ENCODE peak calls at places on chromosomes 5 and 9, in five cellular contexts. L is effector memory CD4-positive, alpha-beta T cell; R is CD8-positive, alpha-beta memory T cell; J is fibroblast of lung; M is psoas muscle. A is an unnamed sample.

GRCh38 chr9:71929791-71930440 is 18.5 kb downstream of the C9orf85 start:
- DNase-seq in R (no peak), J (no peak), L (no peak), M (no peak), A (no peak)

GRCh38 chr9:124906966-124907365 is 33.9 kb downstream of the GOLGA1 start:
- DNase-seq in L (no peak), J (no peak), M (no peak), R (no peak), A (no peak)

GRCh38 chr9:112112941-112113399 is 62.1 kb downstream of the SUSD1 start:
- DNase-seq in R (no peak), J (peak; percentile 2), M (no peak), L (no peak), A (no peak)

GRCh38 chr5:71887680-71888079 is 168.6 kb downstream of the CARTPT start:
- DNase-seq in M (no peak), J (peak; percentile 93), R (no peak), L (no peak), A (peak; percentile 52)

GRCh38 chr5:8908055-8908683 is 637.7 kb downstream of the SEMA5A start:
- DNase-seq in R (no peak), L (no peak), M (no peak), J (no peak), A (no peak)

GRCh38 chr5:153938131-153938842 is 100.4 kb downstream of the FAM114A2 start:
- DNase-seq in L (no peak), J (no peak), M (no peak), R (no peak), A (no peak)

GRCh38 chr5:38650540-38651275 is 94.3 kb upstream of the LIFR start:
- DNase-seq in M (no peak), J (peak; percentile 29), L (no peak), R (no peak), A (no peak)

GRCh38 chr5:168377525-168377924 is 86.1 kb downstream of the WWC1 start:
- DNase-seq in J (no peak), R (no peak), M (no peak), L (no peak), A (peak; percentile 63)

GRCh38 chr5:110333384-110333783 is 393.1 kb downstream of the TMEM232 start:
- DNase-seq in R (no peak), J (peak; percentile 12), L (no peak), M (no peak), A (no peak)

GRCh38 chr9:121478816-121479676 is 20.6 kb downstream of the GGTA1 start:
- DNase-seq in J (no peak), R (no peak), M (no peak), L (no peak), A (no peak)

GRCh38 chr9:133876144-133876543 is 116.0 kb downstream of the VAV2 start:
- DNase-seq in L (no peak), M (peak; percentile 65), J (no peak), R (no peak), A (no peak)

GRCh38 chr5:154646841-154647759 is 108.1 kb upstream of the LARP1 start:
- DNase-seq in L (no peak), R (no peak), M (peak; percentile 77), J (peak; percentile 14), A (no peak)

GRCh38 chr5:125597338-125597737 is 825.9 kb upstream of the GRAMD2B start:
- DNase-seq in M (no peak), J (peak; percentile 84), L (no peak), R (no peak), A (no peak)

GRCh38 chr5:68151812-68152211 is 63.7 kb upstream of the PIK3R1 start:
- DNase-seq in R (no peak), L (no peak), M (no peak), J (no peak), A (no peak)

GRCh38 chr5:111584651-111585050 is 72.3 kb upstream of the STARD4 start:
- DNase-seq in R (no peak), M (no peak), L (no peak), J (peak; percentile 6), A (no peak)

GRCh38 chr5:158619083-158619788 is 480.5 kb downstream of the EBF1 start:
- DNase-seq in R (no peak), L (no peak), M (no peak), J (no peak), A (no peak)

GRCh38 chr5:158616707-158617106 is 483.0 kb downstream of the EBF1 start:
- DNase-seq in L (no peak), J (no peak), M (no peak), R (no peak), A (no peak)

GRCh38 chr5:158623971-158624370 is 475.7 kb downstream of the EBF1 start:
- DNase-seq in R (no peak), M (no peak), J (no peak), L (no peak), A (no peak)

GRCh38 chr5:158621381-158621780 is 478.3 kb downstream of the EBF1 start:
- DNase-seq in L (no peak), J (no peak), M (no peak), R (no peak), A (no peak)
- H3K9me3 ChIP-seq in L (no peaks in the 10 kb centered on the region), J (no peaks in the 10 kb centered on the region), M (no peaks in the 10 kb centered on the region), R (no peaks in the 10 kb centered on the region), A (no peaks in the 10 kb centered on the region)

DNA sequence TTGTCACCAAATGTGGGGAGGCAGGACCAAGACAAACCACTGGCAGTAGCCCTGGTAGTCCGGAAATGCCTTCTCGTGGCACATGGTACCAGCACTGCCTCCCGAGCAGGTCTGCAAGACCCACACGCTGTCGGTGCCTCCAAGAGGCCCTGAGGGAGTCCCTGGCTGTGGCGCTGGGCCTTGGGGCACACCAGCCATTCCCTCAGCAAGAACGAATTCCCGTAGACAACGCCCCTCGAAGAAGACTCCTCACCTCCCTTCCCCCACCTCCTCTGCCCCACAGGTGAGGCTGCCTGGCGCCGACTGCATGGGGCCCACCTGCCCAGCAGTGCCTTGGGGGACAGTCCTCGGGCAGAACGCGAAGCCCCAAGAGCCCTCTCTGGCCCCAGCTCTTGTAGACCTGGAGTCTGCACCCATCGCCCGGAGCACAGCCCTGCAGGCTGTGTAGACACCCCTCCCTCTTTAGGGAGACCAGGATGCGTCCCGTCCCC is 56.0 kb downstream of the EXD3 start:
- DNase-seq in J (no peak), R (no peak), M (peak; percentile 42), L (no peak), A (no peak)
- H3K27me3 ChIP-seq in J (no peaks in the 10 kb centered on the region), R (no peaks in the 10 kb centered on the region), M (no peaks in the 10 kb centered on the region), L (no peaks in the 10 kb centered on the region), A (no peaks in the 10 kb centered on the region)

GRCh38 chr9:130664191-130665028 is at the start of gene PRDM12:
- DNase-seq in M (no peak), R (no peak), L (no peak), J (no peak), A (no peak)

GRCh38 chr9:130666393-130667116 is 2.2 kb downstream of the PRDM12 start:
- DNase-seq in J (no peak), R (no peak), M (no peak), L (no peak), A (no peak)

GRCh38 chr9:130663258-130664171 is 879 bp upstream of the PRDM12 start:
- DNase-seq in J (no peak), L (no peak), M (no peak), R (no peak), A (no peak)

GRCh38 chr9:130665431-130666392 is 1.3 kb downstream of the PRDM12 start:
- DNase-seq in J (no peak), L (no peak), M (no peak), R (no peak), A (no peak)

GRCh38 chr9:130665029-130665430 is 636 bp downstream of the PRDM12 start:
- DNase-seq in L (no peak), R (no peak), J (no peak), M (no peak), A (no peak)
- H3K4me1 ChIP-seq in L (peaks cover 61% of the 10 kb centered on the region), R (peaks cover 12% of the 10 kb centered on the region), J (no peaks in the 10 kb centered on the region), M (peaks cover 28% of the 10 kb centered on the region), A (peaks cover 53% of the 10 kb centered on the region)

GRCh38 chr5:18944771-18945170 is 1043.2 kb downstream of the CDH18 start:
- DNase-seq in L (no peak), J (no peak), M (no peak), R (no peak), A (no peak)
- H3K9me3 ChIP-seq in L (no peaks in the 10 kb centered on the region), J (no peaks in the 10 kb centered on the region), M (no peaks in the 10 kb centered on the region), R (no peaks in the 10 kb centered on the region), A (no peaks in the 10 kb centered on the region)

DNA sequence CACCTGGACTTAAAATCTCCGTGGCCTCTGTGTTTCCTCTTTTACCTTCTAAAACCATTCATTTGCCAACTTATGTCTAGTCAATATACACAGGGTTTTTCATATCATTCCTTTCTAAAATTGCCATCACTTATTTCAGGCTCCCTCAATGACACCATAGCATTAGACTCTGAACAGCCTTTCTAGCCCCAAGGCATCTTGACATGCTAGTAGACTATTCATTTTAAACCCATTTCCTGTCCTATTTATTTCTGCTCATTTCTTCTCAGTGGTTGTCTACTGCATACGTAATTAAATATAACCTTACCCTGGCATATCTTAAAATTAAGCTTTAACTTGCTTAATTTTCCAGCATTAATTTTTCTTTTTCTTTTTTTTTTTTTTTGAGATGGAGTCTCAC is 83.2 kb downstream of the PHAX start:
- DNase-seq in M (no peak), L (no peak), R (no peak), J (no peak), A (no peak)
- H3K27me3 ChIP-seq in M (no peaks in the 10 kb centered on the region), L (no peaks in the 10 kb centered on the region), R (no peaks in the 10 kb centered on the region), J (peaks cover 2% of the 10 kb centered on the region), A (no peaks in the 10 kb centered on the region)

DNA sequence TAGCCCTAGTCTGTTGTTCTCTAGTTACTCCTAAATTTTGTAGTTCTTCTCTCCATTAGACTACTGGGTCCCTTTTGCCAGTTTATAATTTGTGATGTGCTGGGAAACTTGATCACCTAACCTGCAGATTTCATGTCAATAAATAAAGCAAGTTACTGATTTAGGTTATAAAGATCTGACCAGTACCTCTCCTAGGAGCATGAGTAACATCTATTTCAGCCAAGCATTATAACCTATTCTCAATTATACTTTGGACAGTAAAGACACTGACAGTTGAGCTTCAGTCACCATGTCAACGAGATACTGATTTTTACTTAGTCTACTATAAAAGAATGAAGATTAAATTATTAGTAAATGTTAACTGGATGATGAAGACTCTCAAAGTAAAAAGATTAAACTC is 36.7 kb downstream of the CSNK1A1 start:
- DNase-seq in J (no peak), L (no peak), M (no peak), R (no peak), A (no peak)
- H3K4me1 ChIP-seq in J (peaks cover 7% of the 10 kb centered on the region), L (peaks cover 4% of the 10 kb centered on the region), M (peaks cover 64% of the 10 kb centered on the region), R (peaks cover 22% of the 10 kb centered on the region), A (peaks cover 43% of the 10 kb centered on the region)

GRCh38 chr9:99015448-99015847 is 71.7 kb downstream of the COL15A1 start:
- DNase-seq in J (no peak), R (no peak), M (no peak), L (no peak), A (no peak)

GRCh38 chr9:99008187-99008586 is 64.5 kb downstream of the COL15A1 start:
- DNase-seq in R (no peak), J (no peak), L (no peak), M (no peak), A (no peak)

GRCh38 chr9:99012957-99013512 is 69.3 kb downstream of the COL15A1 start:
- DNase-seq in L (no peak), M (no peak), R (no peak), J (no peak), A (no peak)

GRCh38 chr9:99013550-99013949 is 69.8 kb downstream of the COL15A1 start:
- DNase-seq in J (no peak), M (no peak), R (no peak), L (no peak), A (peak; percentile 3)

GRCh38 chr9:99011161-99011709 is 67.5 kb downstream of the COL15A1 start:
- DNase-seq in R (no peak), M (no peak), L (no peak), J (peak; percentile 49), A (no peak)
- H3K9me3 ChIP-seq in R (no peaks in the 10 kb centered on the region), M (no peaks in the 10 kb centered on the region), L (peaks cover 3% of the 10 kb centered on the region), J (no peaks in the 10 kb centered on the region), A (no peaks in the 10 kb centered on the region)